ENCODE peak calls at places on chromosomes 2 and 18, in seven cellular contexts. H is sciatic nerve; W is activated CD8-positive, alpha-beta T cell treated with anti-CD3 and anti-CD28 coated beads, Interleukin-2, amount 10 ng/mL, durations not matched to agents 7 days and 5 days; S is natural killer cell treated with Interleukin-12 subunit alpha and Interleukin-12 subunit beta and Interleukin-15 and Interleukin-18, amount 100 ng/mL, for 72 hours; T is activated naive CD8-positive, alpha-beta T cell treated with anti-CD3 and anti-CD28 coated beads, Interleukin-2, amount 10 ng/mL, durations not matched to agents 7 days and 5 days; C is left lung; D is activated T-helper 17 cell treated with anti-CD3 and anti-CD28 coated beads, Interleukin-2, amount 50 U/mL, for 72 hours. L is an unnamed sample.

GRCh38 chr2:118442949-118443348 is 354.7 kb downstream of the INSIG2 start:
- ATAC-seq in H (no peak), W (no peak), S (no peak), T (no peak), C (no peak), D (no peak), L (no peak)

GRCh38 chr2:21804151-21804550 is 680.4 kb downstream of the TDRD15 start:
- ATAC-seq in H (no peak), W (no peak), S (no peak), T (no peak), C (no peak), D (no peak), L (no peak)

GRCh38 chr2:36376992-36377738 is 21.6 kb downstream of the CRIM1 start:
- ATAC-seq in H (no peak), W (no peak), S (no peak), T (no peak), C (peak), D (no peak), L (peak)

GRCh38 chr18:12879840-12880531 is 4.1 kb downstream of the PTPN2 start:
- ATAC-seq in H (no peak), W (no peak), S (peak), T (no peak), C (peak), D (no peak), L (no peak)

GRCh38 chr2:67684991-67685390 is 287.9 kb downstream of the ETAA1 start:
- ATAC-seq in H (no peak), W (no peak), S (no peak), T (no peak), C (no peak), D (no peak), L (no peak)

GRCh38 chr2:217035967-217036366 is 176.1 kb upstream of the TNP1 start:
- ATAC-seq in H (peak), W (no peak), S (peak), T (no peak), C (peak), D (no peak), L (peak)

GRCh38 chr2:121297217-121297830 is 12.3 kb upstream of the TFCP2L1 start:
- ATAC-seq in H (no peak), W (no peak), S (no peak), T (no peak), C (peak), D (no peak), L (peak)

GRCh38 chr2:207860685-207861084 is 91.0 kb upstream of the FZD5 start:
- ATAC-seq in H (no peak), W (no peak), S (no peak), T (no peak), C (no peak), D (no peak), L (no peak)

GRCh38 chr2:190722825-190723224 is 73.9 kb downstream of the NAB1 start:
- ATAC-seq in H (peak), W (no peak), S (no peak), T (peak), C (no peak), D (peak), L (no peak)

GRCh38 chr2:20930928-20931327 is 108.0 kb upstream of the LDAH start:
- ATAC-seq in H (peak), W (no peak), S (no peak), T (no peak), C (peak), D (no peak), L (no peak)

GRCh38 chr2:171991027-171991426 is 8.7 kb upstream of the METAP1D start:
- ATAC-seq in H (no peak), W (no peak), S (no peak), T (no peak), C (peak), D (peak), L (no peak)

GRCh38 chr18:45107425-45107824 is 426.7 kb downstream of the SETBP1 start:
- ATAC-seq in H (no peak), W (no peak), S (no peak), T (no peak), C (peak), D (peak), L (peak)

GRCh38 chr2:200741468-200742202 is 70.1 kb upstream of the BZW1 start:
- ATAC-seq in H (peak), W (no peak), S (peak), T (no peak), C (peak), D (no peak), L (peak)

GRCh38 chr2:154375625-154376020 is 322.9 kb upstream of the KCNJ3 start:
- ATAC-seq in H (peak), W (no peak), S (no peak), T (no peak), C (peak), D (no peak), L (no peak)

GRCh38 chr2:168056242-168056641 is 191.2 kb downstream of the STK39 start:
- ATAC-seq in H (no peak), W (no peak), S (no peak), T (no peak), C (no peak), D (no peak), L (no peak)

GRCh38 chr18:10767658-10768057 is 241.8 kb downstream of the NAPG start:
- ATAC-seq in H (no peak), W (no peak), S (no peak), T (no peak), C (no peak), D (no peak), L (no peak)

GRCh38 chr2:84732897-84733778 is 147.7 kb downstream of the TRABD2A start:
- ATAC-seq in H (no peak), W (no peak), S (no peak), T (no peak), C (peak), D (no peak), L (no peak)

GRCh38 chr2:148876589-148877402 is 1.8 kb downstream of the KIF5C start:
- ATAC-seq in H (peak), W (peak), S (no peak), T (peak), C (no peak), D (peak), L (no peak)

GRCh38 chr2:173184031-173185004 is 108.7 kb downstream of the MAP3K20 start:
- ATAC-seq in H (peak), W (no peak), S (no peak), T (no peak), C (peak), D (no peak), L (peak)

GRCh38 chr2:20250436-20250835 is 25.5 kb upstream of the SDC1 start:
- ATAC-seq in H (no peak), W (no peak), S (no peak), T (no peak), C (no peak), D (no peak), L (no peak)

GRCh38 chr18:54004828-54005227 is 219.6 kb downstream of the MBD2 start:
- ATAC-seq in H (no peak), W (no peak), S (no peak), T (no peak), C (no peak), D (no peak), L (peak)

GRCh38 chr2:147980940-147981339 is 39.6 kb downstream of the ORC4 start:
- ATAC-seq in H (no peak), W (no peak), S (no peak), T (no peak), C (no peak), D (no peak), L (no peak)

GRCh38 chr2:159753797-159754196 is 41.5 kb downstream of the MARCHF7 start:
- ATAC-seq in H (peak), W (no peak), S (no peak), T (no peak), C (peak), D (no peak), L (no peak)

GRCh38 chr18:45349447-45349846 is 265.8 kb upstream of the SLC14A2 start:
- ATAC-seq in H (peak), W (no peak), S (no peak), T (no peak), C (no peak), D (no peak), L (no peak)

GRCh38 chr2:54008439-54008838 is 37.6 kb upstream of the PSME4 start:
- ATAC-seq in H (no peak), W (no peak), S (no peak), T (no peak), C (no peak), D (no peak), L (no peak)

GRCh38 chr18:38940475-38940862 is 1374.9 kb upstream of the CELF4 start:
- ATAC-seq in H (no peak), W (no peak), S (peak), T (no peak), C (no peak), D (peak), L (no peak)

GRCh38 chr2:64978514-64979268 is 10.5 kb upstream of the SLC1A4 start:
- ATAC-seq in H (no peak), W (peak), S (no peak), T (peak), C (peak), D (peak), L (peak)

GRCh38 chr2:108119492-108119891 is 120.3 kb upstream of the SULT1C3 start:
- ATAC-seq in H (no peak), W (no peak), S (no peak), T (no peak), C (no peak), D (no peak), L (no peak)

GRCh38 chr2:148303166-148303565 is 282.3 kb downstream of the MBD5 start:
- ATAC-seq in H (no peak), W (no peak), S (no peak), T (no peak), C (no peak), D (no peak), L (no peak)

GRCh38 chr18:56086786-56087185 is 498.8 kb upstream of the TCF4 start:
- ATAC-seq in H (no peak), W (no peak), S (peak), T (no peak), C (no peak), D (no peak), L (no peak)

GRCh38 chr2:57733959-57734358 is 312.6 kb upstream of the VRK2 start:
- ATAC-seq in H (no peak), W (no peak), S (no peak), T (no peak), C (no peak), D (no peak), L (no peak)

GRCh38 chr18:34738173-34738894 is 28.2 kb downstream of the DTNA start:
- ATAC-seq in H (no peak), W (no peak), S (no peak), T (no peak), C (peak), D (no peak), L (no peak)

GRCh38 chr2:14182227-14182946 is 450.1 kb upstream of the LRATD1 start:
- ATAC-seq in H (no peak), W (no peak), S (peak), T (no peak), C (no peak), D (no peak), L (no peak)

GRCh38 chr2:232455426-232456255 is at the start of gene ALPI:
- ATAC-seq in H (no peak), W (no peak), S (peak), T (no peak), C (no peak), D (no peak), L (no peak)

GRCh38 chr2:85642725-85643124 is 25.3 kb downstream of the SFTPB start:
- ATAC-seq in H (no peak), W (no peak), S (no peak), T (no peak), C (no peak), D (peak), L (no peak)